ENCODE peak calls at places on chromosomes 6 and 20, in nine cellular contexts. One of them, this sample, is unnamed.
A peak's percentile ranks its signal among the peaks of the same experiment; 100 is the strongest.

GRCh38 chr6:67287566-67287965 is 1347.5 kb upstream of the ADGRB3 start:
- DNase-seq in A673: no peak
- DNase-seq in A549: no peak
- DNase-seq in left ventricle myocardium inferior: no peak
- DNase-seq in GM23338: no peak
- DNase-seq in cardiac fibroblast: peak; percentile 7
- DNase-seq in cardiac muscle cell: no peak
- DNase-seq in fibroblast of pulmonary artery: peak; percentile 33
- DNase-seq in left lung: no peak
- DNase-seq in this sample: no peak

GRCh38 chr6:13177617-13178506 is 150.5 kb downstream of the TBC1D7 start:
- DNase-seq in A673: no peak
- DNase-seq in A549: no peak
- DNase-seq in left ventricle myocardium inferior: no peak
- DNase-seq in GM23338: no peak
- DNase-seq in cardiac fibroblast: no peak
- DNase-seq in cardiac muscle cell: no peak
- DNase-seq in fibroblast of pulmonary artery: no peak
- DNase-seq in left lung: no peak
- DNase-seq in this sample: no peak

GRCh38 chr20:45890077-45890996 is 671 bp downstream of the NEURL2 start:
- DNase-seq in A673: peak; percentile 76
- DNase-seq in A549: peak; percentile 35
- DNase-seq in left ventricle myocardium inferior: peak; percentile 85
- DNase-seq in GM23338: peak; percentile 92
- DNase-seq in cardiac fibroblast: peak; percentile 87
- DNase-seq in cardiac muscle cell: peak; percentile 92
- DNase-seq in fibroblast of pulmonary artery: peak; percentile 86
- DNase-seq in left lung: peak; percentile 90
- DNase-seq in this sample: peak; percentile 61

GRCh38 chr6:33813246-33813904 is 9.6 kb upstream of the MLN start:
- DNase-seq in A673: no peak
- DNase-seq in A549: no peak
- DNase-seq in left ventricle myocardium inferior: no peak
- DNase-seq in GM23338: no peak
- DNase-seq in cardiac fibroblast: no peak
- DNase-seq in cardiac muscle cell: no peak
- DNase-seq in fibroblast of pulmonary artery: no peak
- DNase-seq in left lung: no peak
- DNase-seq in this sample: no peak

GRCh38 chr6:137724495-137725211 is 142.4 kb upstream of the TNFAIP3 start:
- DNase-seq in A673: no peak
- DNase-seq in A549: no peak
- DNase-seq in left ventricle myocardium inferior: no peak
- DNase-seq in GM23338: no peak
- DNase-seq in cardiac fibroblast: no peak
- DNase-seq in cardiac muscle cell: no peak
- DNase-seq in fibroblast of pulmonary artery: no peak
- DNase-seq in left lung: peak; percentile 79
- DNase-seq in this sample: no peak

GRCh38 chr6:43957273-43957672 is 170.0 kb downstream of the MRPL14 start:
- DNase-seq in A673: no peak
- DNase-seq in A549: no peak
- DNase-seq in left ventricle myocardium inferior: no peak
- DNase-seq in GM23338: no peak
- DNase-seq in cardiac fibroblast: no peak
- DNase-seq in cardiac muscle cell: no peak
- DNase-seq in fibroblast of pulmonary artery: no peak
- DNase-seq in left lung: no peak
- DNase-seq in this sample: no peak

GRCh38 chr6:14431375-14432330 is 314.1 kb downstream of the CD83 start:
- DNase-seq in A673: no peak
- DNase-seq in A549: no peak
- DNase-seq in left ventricle myocardium inferior: no peak
- DNase-seq in GM23338: no peak
- DNase-seq in cardiac fibroblast: no peak
- DNase-seq in cardiac muscle cell: no peak
- DNase-seq in fibroblast of pulmonary artery: no peak
- DNase-seq in left lung: no peak
- DNase-seq in this sample: no peak

GRCh38 chr6:82741996-82742385 is 323.6 kb downstream of the UBE3D start:
- DNase-seq in A673: peak; percentile 45
- DNase-seq in A549: no peak
- DNase-seq in left ventricle myocardium inferior: no peak
- DNase-seq in GM23338: peak; percentile 5
- DNase-seq in cardiac fibroblast: no peak
- DNase-seq in cardiac muscle cell: no peak
- DNase-seq in fibroblast of pulmonary artery: no peak
- DNase-seq in left lung: no peak
- DNase-seq in this sample: no peak

GRCh38 chr6:157260735-157261134 is 62.6 kb downstream of the TMEM242 start:
- DNase-seq in A673: no peak
- DNase-seq in A549: no peak
- DNase-seq in left ventricle myocardium inferior: no peak
- DNase-seq in GM23338: no peak
- DNase-seq in cardiac fibroblast: no peak
- DNase-seq in cardiac muscle cell: no peak
- DNase-seq in fibroblast of pulmonary artery: no peak
- DNase-seq in left lung: no peak
- DNase-seq in this sample: no peak

GRCh38 chr6:143395699-143396098 is 54.8 kb downstream of the ADAT2 start:
- DNase-seq in A673: no peak
- DNase-seq in A549: no peak
- DNase-seq in left ventricle myocardium inferior: no peak
- DNase-seq in GM23338: no peak
- DNase-seq in cardiac fibroblast: no peak
- DNase-seq in cardiac muscle cell: no peak
- DNase-seq in fibroblast of pulmonary artery: no peak
- DNase-seq in left lung: no peak
- DNase-seq in this sample: no peak

GRCh38 chr6:122818866-122819265 is 29.8 kb downstream of the SMPDL3A start:
- DNase-seq in A673: no peak
- DNase-seq in A549: no peak
- DNase-seq in left ventricle myocardium inferior: no peak
- DNase-seq in GM23338: no peak
- DNase-seq in cardiac fibroblast: no peak
- DNase-seq in cardiac muscle cell: no peak
- DNase-seq in fibroblast of pulmonary artery: no peak
- DNase-seq in left lung: no peak
- DNase-seq in this sample: no peak

GRCh38 chr20:168876-169275 is 11.6 kb downstream of the DEFB127 start:
- DNase-seq in A673: no peak
- DNase-seq in A549: no peak
- DNase-seq in left ventricle myocardium inferior: no peak
- DNase-seq in GM23338: no peak
- DNase-seq in cardiac fibroblast: no peak
- DNase-seq in cardiac muscle cell: no peak
- DNase-seq in fibroblast of pulmonary artery: no peak
- DNase-seq in left lung: no peak
- DNase-seq in this sample: no peak

GRCh38 chr6:106254636-106255035 is 70.9 kb downstream of the ATG5 start:
- DNase-seq in A673: peak; percentile 27
- DNase-seq in A549: no peak
- DNase-seq in left ventricle myocardium inferior: no peak
- DNase-seq in GM23338: no peak
- DNase-seq in cardiac fibroblast: peak; percentile 59
- DNase-seq in cardiac muscle cell: peak; percentile 79
- DNase-seq in fibroblast of pulmonary artery: peak; percentile 74
- DNase-seq in left lung: no peak
- DNase-seq in this sample: peak; percentile 11

GRCh38 chr20:32191422-32191821 is 16.1 kb downstream of the PLAGL2 start:
- DNase-seq in A673: no peak
- DNase-seq in A549: no peak
- DNase-seq in left ventricle myocardium inferior: no peak
- DNase-seq in GM23338: no peak
- DNase-seq in cardiac fibroblast: no peak
- DNase-seq in cardiac muscle cell: no peak
- DNase-seq in fibroblast of pulmonary artery: no peak
- DNase-seq in left lung: no peak
- DNase-seq in this sample: no peak

GRCh38 chr6:168837231-168837903 is 396.4 kb downstream of the SMOC2 start:
- DNase-seq in A673: no peak
- DNase-seq in A549: no peak
- DNase-seq in left ventricle myocardium inferior: no peak
- DNase-seq in GM23338: peak; percentile 32
- DNase-seq in cardiac fibroblast: no peak
- DNase-seq in cardiac muscle cell: no peak
- DNase-seq in fibroblast of pulmonary artery: no peak
- DNase-seq in left lung: no peak
- DNase-seq in this sample: no peak

GRCh38 chr20:35251613-35251940 is 25.1 kb downstream of the MMP24 start:
- DNase-seq in A673: no peak
- DNase-seq in A549: no peak
- DNase-seq in left ventricle myocardium inferior: no peak
- DNase-seq in GM23338: no peak
- DNase-seq in cardiac fibroblast: no peak
- DNase-seq in cardiac muscle cell: no peak
- DNase-seq in fibroblast of pulmonary artery: no peak
- DNase-seq in left lung: no peak
- DNase-seq in this sample: no peak

GRCh38 chr6:11278207-11278559 is 45.7 kb upstream of the NEDD9 start:
- DNase-seq in A673: no peak
- DNase-seq in A549: no peak
- DNase-seq in left ventricle myocardium inferior: no peak
- DNase-seq in GM23338: no peak
- DNase-seq in cardiac fibroblast: no peak
- DNase-seq in cardiac muscle cell: no peak
- DNase-seq in fibroblast of pulmonary artery: no peak
- DNase-seq in left lung: no peak
- DNase-seq in this sample: no peak
- H3K4me3 ChIP-seq in A673: no peak overlapping the region
- H3K4me3 ChIP-seq in A549: no peak overlapping the region
- H3K4me3 ChIP-seq in left ventricle myocardium inferior: no peak overlapping the region
- H3K4me3 ChIP-seq in GM23338: no peak overlapping the region
- H3K4me3 ChIP-seq in cardiac fibroblast: no peak overlapping the region
- H3K4me3 ChIP-seq in cardiac muscle cell: no peak overlapping the region
- H3K4me3 ChIP-seq in fibroblast of pulmonary artery: no peak overlapping the region
- H3K4me3 ChIP-seq in left lung: no peak overlapping the region
- H3K4me3 ChIP-seq in this sample: no peak overlapping the region

DNA sequence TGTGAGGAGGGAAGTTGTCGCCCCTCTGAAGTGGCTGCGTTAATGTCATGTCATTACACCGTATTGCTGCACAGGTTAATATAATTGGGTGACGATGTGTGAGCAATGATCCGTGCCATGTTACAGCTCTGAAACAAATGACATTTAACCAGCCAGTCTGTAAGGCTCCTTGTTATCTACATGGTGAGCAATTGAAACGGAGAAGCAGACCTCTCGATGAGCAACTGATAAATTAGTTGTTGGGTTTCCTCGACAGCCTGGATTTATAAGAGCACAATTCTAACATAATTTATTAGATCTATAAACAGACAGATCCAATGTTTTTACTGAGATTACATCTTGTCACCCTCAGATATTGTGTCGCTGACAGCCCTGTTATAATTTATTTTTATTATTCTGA is 49.9 kb upstream of the MAFB start:
- DNase-seq in A673: no peak
- DNase-seq in A549: no peak
- DNase-seq in left ventricle myocardium inferior: no peak
- DNase-seq in GM23338: no peak
- DNase-seq in cardiac fibroblast: no peak
- DNase-seq in cardiac muscle cell: no peak
- DNase-seq in fibroblast of pulmonary artery: no peak
- DNase-seq in left lung: no peak
- DNase-seq in this sample: no peak
- H3K4me3 ChIP-seq in A673: no peak overlapping the region
- H3K4me3 ChIP-seq in A549: no peak overlapping the region
- H3K4me3 ChIP-seq in left ventricle myocardium inferior: no peak overlapping the region
- H3K4me3 ChIP-seq in GM23338: no peak overlapping the region
- H3K4me3 ChIP-seq in cardiac fibroblast: no peak overlapping the region
- H3K4me3 ChIP-seq in cardiac muscle cell: no peak overlapping the region
- H3K4me3 ChIP-seq in fibroblast of pulmonary artery: no peak overlapping the region
- H3K4me3 ChIP-seq in left lung: no peak overlapping the region
- H3K4me3 ChIP-seq in this sample: no peak overlapping the region

DNA sequence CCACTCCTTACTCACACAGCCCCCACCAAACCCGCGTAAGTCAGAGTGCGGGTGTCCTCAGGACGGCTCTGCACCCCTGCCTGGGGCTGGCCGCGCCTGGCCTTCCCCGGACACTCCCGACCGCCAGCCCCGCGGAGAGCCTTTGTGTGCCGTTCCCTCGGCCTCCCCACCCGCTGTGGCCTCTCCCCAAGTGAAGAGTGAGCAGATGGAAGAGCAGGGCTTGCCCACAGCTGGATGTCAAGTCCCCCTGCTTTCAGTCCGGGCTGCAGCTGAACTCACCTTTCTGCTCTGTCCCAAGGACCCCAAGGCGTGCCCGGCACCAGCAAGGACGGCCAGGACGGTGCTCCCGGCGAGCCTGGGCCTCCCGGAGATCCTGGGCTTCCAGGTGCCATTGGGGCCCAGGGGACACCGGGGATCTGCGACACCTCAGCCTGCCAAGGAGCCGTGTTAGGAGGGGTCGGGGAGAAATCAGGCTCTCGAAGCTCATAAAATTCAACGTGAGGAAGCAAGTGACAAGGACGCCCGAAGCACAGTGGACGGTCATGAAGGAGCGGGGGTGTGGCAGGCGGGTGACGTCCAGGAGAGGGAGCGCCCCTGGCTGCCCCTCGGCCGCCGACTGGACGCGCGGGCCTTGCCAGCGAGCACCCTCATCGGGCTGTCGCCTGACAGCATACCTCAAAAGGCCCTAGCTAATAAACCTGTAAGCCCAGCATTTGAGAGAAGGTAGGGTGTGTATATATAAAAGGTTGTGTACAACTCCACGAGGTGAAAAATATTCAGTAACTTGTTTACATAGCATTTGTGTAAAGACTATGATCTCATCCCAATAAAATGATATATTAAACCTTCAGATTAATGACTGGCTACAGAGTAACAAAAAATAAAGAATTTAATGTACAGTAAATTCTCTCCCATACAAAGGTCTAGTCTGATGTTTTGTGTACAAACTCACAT is 21.1 kb downstream of the TCFL5 start:
- DNase-seq in A673: no peak
- DNase-seq in A549: no peak
- DNase-seq in left ventricle myocardium inferior: no peak
- DNase-seq in GM23338: no peak
- DNase-seq in cardiac fibroblast: no peak
- DNase-seq in cardiac muscle cell: no peak
- DNase-seq in fibroblast of pulmonary artery: no peak
- DNase-seq in left lung: peak; percentile 67
- DNase-seq in this sample: no peak
- H3K4me3 ChIP-seq in A673: no peak overlapping the region
- H3K4me3 ChIP-seq in A549: no peak overlapping the region
- H3K4me3 ChIP-seq in left ventricle myocardium inferior: no peak overlapping the region
- H3K4me3 ChIP-seq in GM23338: no peak overlapping the region
- H3K4me3 ChIP-seq in cardiac fibroblast: no peak overlapping the region
- H3K4me3 ChIP-seq in cardiac muscle cell: no peak overlapping the region
- H3K4me3 ChIP-seq in fibroblast of pulmonary artery: no peak overlapping the region
- H3K4me3 ChIP-seq in left lung: no peak overlapping the region
- H3K4me3 ChIP-seq in this sample: no peak overlapping the region

DNA sequence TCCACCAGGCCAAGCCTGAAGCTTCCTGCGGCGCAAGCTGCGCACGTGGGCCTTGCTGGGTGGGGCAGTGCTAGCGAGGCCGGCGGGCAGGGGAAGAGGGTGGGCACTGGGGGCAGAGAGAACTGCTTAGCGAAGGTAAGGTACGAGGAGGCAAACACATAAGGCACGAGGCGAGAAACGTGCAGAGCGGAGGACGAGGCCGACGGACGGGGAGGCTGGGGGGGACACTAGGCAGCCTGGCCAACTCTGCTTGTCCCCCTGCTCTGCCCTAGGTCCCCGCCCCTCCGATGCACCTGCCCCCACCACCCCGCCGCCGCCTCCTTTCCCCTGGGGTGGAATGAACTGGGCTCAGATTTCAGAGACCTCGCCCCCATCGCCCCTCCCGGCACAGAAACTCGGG is 2.1 kb downstream of the HLA-DQB1 start:
- DNase-seq in A673: no peak
- DNase-seq in A549: no peak
- DNase-seq in left ventricle myocardium inferior: no peak
- DNase-seq in GM23338: peak; percentile 0
- DNase-seq in cardiac fibroblast: no peak
- DNase-seq in cardiac muscle cell: no peak
- DNase-seq in fibroblast of pulmonary artery: no peak
- DNase-seq in left lung: no peak
- DNase-seq in this sample: no peak
- H3K4me3 ChIP-seq in A673: no peak overlapping the region
- H3K4me3 ChIP-seq in A549: no peak overlapping the region
- H3K4me3 ChIP-seq in left ventricle myocardium inferior: no peak overlapping the region
- H3K4me3 ChIP-seq in GM23338: peak overlapping the region; percentile 48
- H3K4me3 ChIP-seq in cardiac fibroblast: no peak overlapping the region
- H3K4me3 ChIP-seq in cardiac muscle cell: peak overlapping the region; percentile 6
- H3K4me3 ChIP-seq in fibroblast of pulmonary artery: no peak overlapping the region
- H3K4me3 ChIP-seq in left lung: peak overlapping the region; percentile 50
- H3K4me3 ChIP-seq in this sample: no peak overlapping the region

This sample was measured in astrocyte of the cerebellum.